ENCODE peak calls at places on chromosome 2, in six cellular contexts. R, E, I, J, O and Z are unnamed samples. For H3K9me3, the result is how much of the 10 kb centered on the place peaks cover.

GRCh38 chr2:169768262-169768995 is 30.2 kb upstream of the SSB start:
- DNase-seq in J (no peak), R (peak), E (no peak), I (no peak), O (no peak), Z (peak)

GRCh38 chr2:85933753-85934594 is 45.2 kb upstream of the ST3GAL5 start:
- DNase-seq in I (no peak), R (no peak), O (no peak), E (peak), J (no peak), Z (no peak)

GRCh38 chr2:203690110-203691047 is 16.1 kb upstream of the CD28 start:
- DNase-seq in I (no peak), J (no peak), E (no peak), R (no peak), O (no peak), Z (no peak)

GRCh38 chr2:14616950-14617349 is 15.6 kb upstream of the LRATD1 start:
- DNase-seq in E (no peak), J (no peak), I (no peak), O (no peak), R (no peak), Z (no peak)

GRCh38 chr2:33518929-33519328 is 42.5 kb downstream of the RASGRP3 start:
- DNase-seq in E (peak), R (no peak), O (no peak), J (no peak), I (no peak), Z (no peak)

GRCh38 chr2:174013310-174013751 is 48.2 kb upstream of the SP3 start:
- DNase-seq in E (peak), J (no peak), O (no peak), R (no peak), I (no peak), Z (peak)

GRCh38 chr2:144358979-144359541 is 160.9 kb downstream of the ZEB2 start:
- DNase-seq in J (no peak), I (no peak), E (peak), R (no peak), O (no peak), Z (no peak)

GRCh38 chr2:198157314-198157713 is 352.9 kb downstream of the PLCL1 start:
- DNase-seq in I (no peak), E (no peak), J (no peak), R (no peak), O (no peak), Z (no peak)

GRCh38 chr2:138112536-138112935 is 148.3 kb downstream of the HNMT start:
- DNase-seq in I (no peak), E (peak), R (no peak), J (no peak), O (no peak), Z (no peak)

GRCh38 chr2:170122883-170123547 is 54.9 kb upstream of the MYO3B start:
- DNase-seq in J (no peak), R (no peak), O (no peak), I (no peak), E (peak), Z (no peak)

GRCh38 chr2:35410431-35411061 is 945.0 kb upstream of the CRIM1 start:
- DNase-seq in R (peak), J (peak), I (peak), E (peak), O (no peak), Z (peak)

GRCh38 chr2:239157766-239158165 is 243.1 kb downstream of the HDAC4 start:
- DNase-seq in O (no peak), J (no peak), E (no peak), I (no peak), R (peak), Z (peak)

GRCh38 chr2:4391013-4391412 is 687.6 kb downstream of the DCDC2C start:
- DNase-seq in J (no peak), R (no peak), O (no peak), I (no peak), E (no peak), Z (no peak)
- H3K9me3 ChIP-seq in J (under half), R (under half), O (under half), I (under half), E (under half), Z (under half)

DNA sequence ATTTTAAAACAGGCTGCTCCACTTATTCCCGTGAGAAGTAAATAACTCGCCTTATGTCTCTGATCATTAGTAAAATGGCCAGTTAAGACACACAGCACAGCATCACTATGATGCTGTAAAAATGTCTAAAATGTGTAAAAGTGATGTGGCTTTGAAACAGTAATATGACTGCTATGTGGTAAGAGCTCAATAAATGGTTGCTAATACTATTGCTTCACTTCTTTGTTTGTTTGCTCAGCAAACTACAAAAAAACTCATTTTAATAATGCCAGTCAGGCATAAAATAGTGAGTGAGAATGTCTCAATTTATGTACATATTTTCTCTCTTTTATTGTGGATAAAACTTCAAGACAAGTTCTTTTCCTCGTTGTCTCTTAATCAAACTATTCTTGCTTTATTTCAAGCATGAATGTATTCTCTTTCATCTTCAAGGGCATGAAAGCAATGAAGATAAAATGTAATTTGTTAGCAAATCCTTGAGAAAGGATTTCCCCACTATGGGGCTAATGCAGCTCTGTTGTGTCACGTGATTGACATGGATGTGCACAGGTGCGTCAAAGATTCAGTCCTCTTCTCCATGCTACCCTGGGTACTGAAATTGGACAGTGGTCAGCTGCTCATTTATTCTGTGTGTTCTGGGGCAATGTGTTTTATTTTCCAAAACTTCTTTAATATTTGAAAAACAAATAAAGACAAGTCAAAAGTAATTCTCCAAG is 387.2 kb downstream of the TRIB2 start:
- DNase-seq in J (no peak), R (no peak), I (no peak), E (no peak), O (no peak), Z (no peak)
- H3K9me3 ChIP-seq in J (under half), R (under half), I (under half), E (under half), O (under half), Z (under half)

GRCh38 chr2:235006461-235006860 is 54.6 kb downstream of the SH3BP4 start:
- DNase-seq in R (no peak), E (no peak), J (no peak), I (no peak), O (no peak), Z (no peak)
- H3K9me3 ChIP-seq in R (under half), E (under half), J (under half), I (under half), O (under half), Z (under half)

DNA sequence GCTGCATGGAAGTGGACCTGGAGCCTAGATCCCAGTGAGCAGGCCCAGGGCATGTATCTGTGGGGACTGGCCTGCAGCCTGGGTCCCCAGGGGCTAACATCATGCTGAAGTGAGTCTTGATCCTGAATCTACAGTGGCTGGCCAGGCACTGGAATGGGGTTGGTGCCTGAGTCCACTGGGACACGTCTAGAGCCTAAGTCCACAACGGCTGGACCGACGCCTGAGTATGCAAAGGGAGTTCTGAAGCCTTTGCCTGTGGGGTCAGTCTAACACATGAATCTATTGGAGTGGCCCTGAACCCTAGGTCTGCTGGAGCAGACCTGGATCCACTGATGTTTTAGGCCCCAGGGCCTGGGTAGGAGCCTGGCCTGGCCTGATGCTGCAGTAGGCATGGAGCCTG is 665.5 kb downstream of the DCDC2C start:
- DNase-seq in R (no peak), J (no peak), I (no peak), E (no peak), O (no peak), Z (no peak)
- H3K9me3 ChIP-seq in R (under half), J (under half), I (under half), E (under half), O (under half), Z (under half)